ENCODE peak calls at places on chromosomes 5 and 9, in ten cellular contexts. O is IMR-90; H is GM12891; Q is stimulated activated CD8-positive, alpha-beta memory T cell treated with anti-CD3 and anti-CD28 coated beads, Interleukin-12 subunit alpha, Interleukin-12 subunit beta, amount 100 ng/mL, for 4 hours; Y is retinal pigment epithelial cell; L is activated CD4-positive, alpha-beta T cell treated with anti-CD3 and anti-CD28 coated beads for 48 hours; I is dorsolateral prefrontal cortex; E is PC-3; U is HFF-Myc; F is WERI-Rb-1. S is an unnamed sample.
A peak's percentile ranks its signal among the peaks of the same experiment; 100 is the strongest.

GRCh38 chr9:117546894-117547293 is 132.0 kb upstream of the ASTN2 start:
- DNase-seq in Q (no peak), Y (no peak), E (no peak), U (no peak), F (peak; percentile 86), O (no peak), H (no peak), L (peak; percentile 1), I (no peak), S (no peak)

GRCh38 chr5:140785905-140786686 is at the start of gene PCDHA1:
- DNase-seq in Q (no peak), I (no peak), E (no peak), Y (no peak), L (no peak), H (no peak), O (no peak), F (no peak), U (no peak), S (no peak)

GRCh38 chr5:34501840-34502239 is 154.3 kb upstream of the RAI14 start:
- DNase-seq in L (no peak), E (no peak), Q (no peak), Y (no peak), U (no peak), F (no peak), H (no peak), I (no peak), O (no peak), S (no peak)

GRCh38 chr9:17627641-17628040 is 48.8 kb downstream of the SH3GL2 start:
- DNase-seq in L (no peak), U (no peak), I (peak; percentile 75), F (peak; percentile 25), Y (no peak), E (peak; percentile 37), H (no peak), O (peak; percentile 67), Q (no peak), S (no peak)

GRCh38 chr9:31304576-31304975 is 1079.9 kb upstream of the ACO1 start:
- DNase-seq in E (peak; percentile 21), O (peak; percentile 32), I (no peak), H (no peak), Q (no peak), U (no peak), L (no peak), Y (peak; percentile 86), F (no peak), S (peak; percentile 89)

GRCh38 chr9:136790640-136791465 is at the start of gene TMEM141:
- DNase-seq in O (peak; percentile 99), F (peak; percentile 100), Q (peak; percentile 100), U (peak; percentile 91), L (peak; percentile 100), Y (peak; percentile 95), E (peak; percentile 95), H (peak; percentile 98), I (peak; percentile 99), S (peak; percentile 100)

GRCh38 chr5:67289763-67290521 is 93.3 kb upstream of the CD180 start:
- DNase-seq in U (no peak), H (no peak), F (no peak), O (no peak), Y (no peak), I (no peak), L (no peak), Q (no peak), E (no peak), S (no peak)

GRCh38 chr9:71592400-71592799 is 175.9 kb downstream of the CEMIP2 start:
- DNase-seq in Y (no peak), O (peak; percentile 3), F (no peak), L (no peak), E (peak; percentile 67), U (no peak), H (no peak), I (no peak), Q (no peak), S (peak; percentile 33)

GRCh38 chr5:160921714-160922285 is 69.8 kb upstream of the ATP10B start:
- DNase-seq in I (no peak), H (no peak), Y (no peak), O (no peak), L (no peak), F (no peak), E (no peak), Q (no peak), U (no peak), S (no peak)

GRCh38 chr5:169350016-169350415 is 49.1 kb upstream of the SLIT3 start:
- DNase-seq in I (no peak), E (peak; percentile 90), H (no peak), F (no peak), U (peak; percentile 30), L (no peak), Q (no peak), Y (peak; percentile 80), O (peak; percentile 53), S (peak; percentile 75)

GRCh38 chr9:14366071-14366470 is 52.1 kb upstream of the NFIB start:
- DNase-seq in Q (no peak), L (no peak), H (no peak), F (no peak), I (no peak), U (peak; percentile 94), O (peak; percentile 93), E (no peak), Y (no peak), S (peak; percentile 96)

GRCh38 chr5:80220268-80220897 is 35.5 kb downstream of the SERINC5 start:
- DNase-seq in I (no peak), H (no peak), L (no peak), U (no peak), Q (no peak), F (no peak), Y (no peak), E (no peak), O (no peak), S (no peak)

GRCh38 chr5:76303917-76304316 is 99.2 kb upstream of the IQGAP2 start:
- DNase-seq in U (no peak), H (no peak), E (peak; percentile 18), L (peak; percentile 42), I (no peak), Q (peak; percentile 7), O (no peak), Y (no peak), F (no peak), S (no peak)

GRCh38 chr9:113695901-113696300 is 180.2 kb upstream of the ZNF618 start:
- DNase-seq in E (peak; percentile 87), Y (no peak), H (no peak), L (no peak), O (no peak), I (no peak), F (no peak), Q (no peak), U (no peak), S (no peak)

GRCh38 chr9:125099816-125100215 is 43.5 kb downstream of the SCAI start:
- DNase-seq in U (no peak), H (no peak), Y (no peak), E (no peak), Q (no peak), F (no peak), I (no peak), O (no peak), L (no peak), S (no peak)

GRCh38 chr5:123785160-123786001 is 273.4 kb downstream of the CSNK1G3 start:
- DNase-seq in O (peak; percentile 64), U (peak; percentile 84), E (peak; percentile 66), L (no peak), H (no peak), F (no peak), Y (no peak), I (no peak), Q (no peak), S (peak; percentile 37)

GRCh38 chr5:173324115-173325001 is 3.9 kb downstream of the STC2 start:
- DNase-seq in O (peak; percentile 89), U (peak; percentile 92), Y (no peak), Q (no peak), F (no peak), I (peak; percentile 18), L (peak; percentile 18), H (peak; percentile 29), E (no peak), S (peak; percentile 97)

GRCh38 chr9:91516061-91516460 is 92.4 kb upstream of the NFIL3 start:
- DNase-seq in O (no peak), I (no peak), Y (no peak), U (no peak), Q (no peak), H (no peak), L (no peak), F (no peak), E (no peak), S (no peak)

GRCh38 chr5:154260224-154260859 is 69.8 kb downstream of the GALNT10 start:
- DNase-seq in O (no peak), Q (no peak), H (no peak), I (no peak), Y (peak; percentile 74), E (no peak), F (peak; percentile 79), L (no peak), U (no peak), S (peak; percentile 38)

GRCh38 chr5:94793113-94793815 is 174.8 kb downstream of the SLF1 start:
- DNase-seq in Y (no peak), O (peak; percentile 92), L (peak; percentile 9), H (peak; percentile 35), U (peak; percentile 33), F (no peak), E (peak; percentile 15), Q (no peak), I (no peak), S (peak; percentile 93)

GRCh38 chr5:59275537-59276276 is 617.8 kb downstream of the PDE4D start:
- DNase-seq in F (no peak), I (no peak), Y (no peak), L (no peak), U (no peak), O (peak; percentile 6), Q (no peak), H (no peak), E (no peak), S (peak; percentile 50)

GRCh38 chr5:154755361-154756202 is at the start of gene LARP1:
- DNase-seq in I (peak; percentile 27), F (peak; percentile 41), O (peak; percentile 19), H (no peak), Q (no peak), U (no peak), E (no peak), L (peak; percentile 36), Y (no peak), S (peak; percentile 17)

GRCh38 chr9:92706218-92706940 is 36.4 kb upstream of the IPPK start:
- DNase-seq in Y (no peak), I (no peak), Q (no peak), F (peak; percentile 51), L (peak; percentile 65), E (peak; percentile 60), H (no peak), U (no peak), O (no peak), S (peak; percentile 43)

GRCh38 chr5:16787278-16787677 is 148.8 kb downstream of the MYO10 start:
- DNase-seq in H (no peak), F (no peak), I (no peak), E (no peak), L (no peak), U (no peak), Y (peak; percentile 58), O (no peak), Q (no peak), S (peak; percentile 48)

GRCh38 chr5:102856374-102856748 is 101.3 kb downstream of the PAM start:
- DNase-seq in L (no peak), U (peak; percentile 52), I (no peak), O (peak; percentile 69), E (peak; percentile 88), H (no peak), Q (no peak), Y (peak; percentile 26), F (no peak), S (peak; percentile 49)

GRCh38 chr5:74017786-74018211 is 391.8 kb downstream of the ARHGEF28 start:
- DNase-seq in Y (peak; percentile 44), O (peak; percentile 47), F (no peak), I (no peak), L (no peak), U (no peak), E (peak; percentile 82), Q (no peak), H (no peak), S (peak; percentile 56)

S was measured in cardiac fibroblast.